ENCODE peak calls at places on chromosomes 3 and 15, in seven cellular contexts. W, X, B, F, H, M and T are unnamed samples.

GRCh38 chr15:65519781-65520299 is 2.4 kb upstream of the DPP8 start:
- DNase-seq in W (no peak), X (no peak), B (no peak), F (no peak), H (no peak), M (no peak), T (no peak)

GRCh38 chr3:66437341-66437929 is 63.4 kb downstream of the LRIG1 start:
- DNase-seq in W (no peak), X (no peak), B (no peak), F (no peak), H (no peak), M (no peak), T (no peak)

GRCh38 chr15:31235298-31236183 is 91.1 kb upstream of the KLF13 start:
- DNase-seq in W (no peak), X (no peak), B (no peak), F (no peak), H (no peak), M (peak), T (no peak)

GRCh38 chr15:67137951-67138935 is 72.8 kb downstream of the SMAD3 start:
- DNase-seq in W (no peak), X (no peak), B (no peak), F (no peak), H (no peak), M (no peak), T (no peak)

GRCh38 chr3:194176274-194176991 is 40.5 kb downstream of the HES1 start:
- DNase-seq in W (no peak), X (no peak), B (no peak), F (no peak), H (no peak), M (no peak), T (no peak)

GRCh38 chr15:67537771-67538170 is 4.7 kb upstream of the MAP2K5 start:
- DNase-seq in W (no peak), X (no peak), B (no peak), F (no peak), H (no peak), M (no peak), T (no peak)

GRCh38 chr15:25136119-25136518 is 181.3 kb downstream of the SNRPN start:
- DNase-seq in W (no peak), X (no peak), B (peak), F (no peak), H (peak), M (no peak), T (no peak)

GRCh38 chr3:124202754-124203153 is 210.8 kb upstream of the ROPN1 start:
- DNase-seq in W (no peak), X (no peak), B (no peak), F (no peak), H (no peak), M (peak), T (no peak)

GRCh38 chr15:60507596-60508424 is 28.9 kb upstream of the ICE2 start:
- DNase-seq in W (peak), X (no peak), B (peak), F (peak), H (peak), M (peak), T (peak)

GRCh38 chr15:53126144-53126543 is 336.0 kb upstream of the ONECUT1 start:
- DNase-seq in W (no peak), X (no peak), B (no peak), F (no peak), H (no peak), M (no peak), T (no peak)

GRCh38 chr3:170440346-170440745 is 21.7 kb downstream of the CLDN11 start:
- DNase-seq in W (no peak), X (no peak), B (no peak), F (no peak), H (no peak), M (peak), T (no peak)

GRCh38 chr3:190320594-190321362 is 1.5 kb downstream of the CLDN1 start:
- DNase-seq in W (no peak), X (no peak), B (no peak), F (no peak), H (no peak), M (no peak), T (no peak)

GRCh38 chr15:45714501-45715488 is 80.0 kb downstream of the SQOR start:
- DNase-seq in W (no peak), X (peak), B (peak), F (peak), H (peak), M (peak), T (no peak)

GRCh38 chr3:171878441-171879225 is 35.5 kb downstream of the TMEM212 start:
- DNase-seq in W (no peak), X (no peak), B (no peak), F (no peak), H (no peak), M (peak), T (no peak)

GRCh38 chr15:74768771-74769342 is 13.0 kb upstream of the CSK start:
- DNase-seq in W (no peak), X (no peak), B (peak), F (peak), H (peak), M (peak), T (peak)

GRCh38 chr3:127483902-127484591 is 106.5 kb downstream of the TPRA1 start:
- DNase-seq in W (no peak), X (no peak), B (peak), F (no peak), H (peak), M (no peak), T (no peak)

GRCh38 chr3:72891053-72891855 is 3.4 kb downstream of the GXYLT2 start:
- DNase-seq in W (no peak), X (peak), B (peak), F (no peak), H (no peak), M (peak), T (no peak)

GRCh38 chr15:36294359-36294758 is 285.1 kb upstream of the CDIN1 start:
- DNase-seq in W (no peak), X (no peak), B (no peak), F (no peak), H (no peak), M (peak), T (no peak)

GRCh38 chr15:84772031-84772430 is 23.6 kb downstream of the ZNF592 start:
- DNase-seq in W (no peak), X (no peak), B (no peak), F (no peak), H (no peak), M (peak), T (no peak)

GRCh38 chr15:35867371-35867770 is 321.4 kb upstream of the DPH6 start:
- DNase-seq in W (no peak), X (no peak), B (no peak), F (no peak), H (no peak), M (peak), T (no peak)

GRCh38 chr15:83930813-83931212 is 276.9 kb downstream of the ADAMTSL3 start:
- DNase-seq in W (no peak), X (no peak), B (no peak), F (no peak), H (no peak), M (no peak), T (peak)

GRCh38 chr15:100711479-100712130 is 109.2 kb downstream of the ASB7 start:
- DNase-seq in W (no peak), X (no peak), B (no peak), F (no peak), H (no peak), M (peak), T (no peak)

GRCh38 chr3:11907667-11908660 is 61.3 kb upstream of the TAMM41 start:
- DNase-seq in W (no peak), X (no peak), B (no peak), F (no peak), H (no peak), M (peak), T (no peak)

GRCh38 chr15:43514241-43515057 is 3.0 kb upstream of the MAP1A start:
- DNase-seq in W (no peak), X (no peak), B (peak), F (peak), H (peak), M (peak), T (peak)

GRCh38 chr3:58394339-58394738 is 39.3 kb downstream of the PDHB start:
- DNase-seq in W (no peak), X (no peak), B (no peak), F (no peak), H (no peak), M (peak), T (no peak)